ENCODE peak calls at places on chromosome 11, in eight cellular contexts. One of them, this sample, is unnamed.

GRCh38 chr11:9285850-9286587 is 20.9 kb upstream of the DENND5A start:
- DNase-seq in WERI-Rb-1: no peak
- DNase-seq in fibroblast of lung: no peak
- DNase-seq in psoas muscle: no peak
- DNase-seq in kidney: no peak
- DNase-seq in AG10803: no peak
- DNase-seq in A673: no peak
- DNase-seq in AG04450: no peak
- DNase-seq in this sample: no peak

GRCh38 chr11:60349990-60350389 is 22.9 kb downstream of the MS4A6E start:
- DNase-seq in A673: no peak
- DNase-seq in kidney: no peak
- DNase-seq in fibroblast of lung: no peak
- DNase-seq in psoas muscle: no peak
- DNase-seq in AG04450: no peak
- DNase-seq in AG10803: no peak
- DNase-seq in WERI-Rb-1: no peak
- DNase-seq in this sample: no peak

GRCh38 chr11:70029115-70029830 is 48.8 kb upstream of the ANO1 start:
- DNase-seq in kidney: no peak
- DNase-seq in WERI-Rb-1: no peak
- DNase-seq in psoas muscle: no peak
- DNase-seq in fibroblast of lung: no peak
- DNase-seq in A673: no peak
- DNase-seq in AG10803: no peak
- DNase-seq in AG04450: no peak
- DNase-seq in this sample: no peak

GRCh38 chr11:57460756-57461749 is 725 bp downstream of the RTN4RL2 start:
- DNase-seq in AG04450: no peak
- DNase-seq in psoas muscle: no peak
- DNase-seq in kidney: peak
- DNase-seq in AG10803: no peak
- DNase-seq in A673: no peak
- DNase-seq in WERI-Rb-1: no peak
- DNase-seq in fibroblast of lung: no peak
- DNase-seq in this sample: no peak

GRCh38 chr11:128928400-128928799 is 14.3 kb downstream of the TP53AIP1 start:
- DNase-seq in A673: no peak
- DNase-seq in AG10803: no peak
- DNase-seq in fibroblast of lung: no peak
- DNase-seq in WERI-Rb-1: no peak
- DNase-seq in psoas muscle: no peak
- DNase-seq in kidney: no peak
- DNase-seq in AG04450: no peak
- DNase-seq in this sample: no peak

GRCh38 chr11:102360681-102361080 is 13.7 kb downstream of the BIRC2 start:
- DNase-seq in A673: no peak
- DNase-seq in kidney: no peak
- DNase-seq in AG10803: no peak
- DNase-seq in psoas muscle: no peak
- DNase-seq in WERI-Rb-1: no peak
- DNase-seq in AG04450: no peak
- DNase-seq in fibroblast of lung: no peak
- DNase-seq in this sample: no peak

GRCh38 chr11:106187860-106188456 is 110.5 kb downstream of the AASDHPPT start:
- DNase-seq in WERI-Rb-1: no peak
- DNase-seq in AG04450: no peak
- DNase-seq in A673: no peak
- DNase-seq in kidney: no peak
- DNase-seq in AG10803: no peak
- DNase-seq in psoas muscle: no peak
- DNase-seq in fibroblast of lung: no peak
- DNase-seq in this sample: no peak

GRCh38 chr11:46006418-46007070 is 84.1 kb downstream of the LARGE2 start:
- DNase-seq in AG04450: peak
- DNase-seq in psoas muscle: no peak
- DNase-seq in A673: peak
- DNase-seq in fibroblast of lung: peak
- DNase-seq in WERI-Rb-1: peak
- DNase-seq in kidney: no peak
- DNase-seq in AG10803: peak
- DNase-seq in this sample: peak

GRCh38 chr11:60370811-60371297 is 7.5 kb upstream of the MS4A7 start:
- DNase-seq in kidney: no peak
- DNase-seq in AG04450: no peak
- DNase-seq in fibroblast of lung: no peak
- DNase-seq in psoas muscle: no peak
- DNase-seq in A673: no peak
- DNase-seq in AG10803: no peak
- DNase-seq in WERI-Rb-1: no peak
- DNase-seq in this sample: peak

GRCh38 chr11:103671143-103671651 is 365.2 kb upstream of the DDI1 start:
- DNase-seq in AG10803: no peak
- DNase-seq in kidney: no peak
- DNase-seq in A673: no peak
- DNase-seq in psoas muscle: no peak
- DNase-seq in fibroblast of lung: no peak
- DNase-seq in WERI-Rb-1: no peak
- DNase-seq in AG04450: no peak
- DNase-seq in this sample: no peak

GRCh38 chr11:116257871-116258270 is 514.9 kb downstream of the BUD13 start:
- DNase-seq in fibroblast of lung: no peak
- DNase-seq in AG04450: no peak
- DNase-seq in A673: no peak
- DNase-seq in kidney: no peak
- DNase-seq in AG10803: no peak
- DNase-seq in WERI-Rb-1: no peak
- DNase-seq in psoas muscle: no peak
- DNase-seq in this sample: no peak

GRCh38 chr11:113385749-113386148 is 1.8 kb upstream of the ANKK1 start:
- DNase-seq in kidney: no peak
- DNase-seq in fibroblast of lung: no peak
- DNase-seq in psoas muscle: no peak
- DNase-seq in WERI-Rb-1: no peak
- DNase-seq in AG10803: no peak
- DNase-seq in AG04450: no peak
- DNase-seq in A673: no peak
- DNase-seq in this sample: no peak

GRCh38 chr11:124669193-124669592 is 4.3 kb downstream of the SIAE start:
- DNase-seq in fibroblast of lung: peak
- DNase-seq in AG10803: peak
- DNase-seq in kidney: no peak
- DNase-seq in AG04450: no peak
- DNase-seq in psoas muscle: no peak
- DNase-seq in A673: peak
- DNase-seq in WERI-Rb-1: peak
- DNase-seq in this sample: peak

GRCh38 chr11:16993495-16993894 is 20.7 kb downstream of the PLEKHA7 start:
- DNase-seq in psoas muscle: no peak
- DNase-seq in AG04450: no peak
- DNase-seq in AG10803: no peak
- DNase-seq in A673: no peak
- DNase-seq in fibroblast of lung: no peak
- DNase-seq in kidney: no peak
- DNase-seq in WERI-Rb-1: no peak
- DNase-seq in this sample: no peak

GRCh38 chr11:88115828-88116410 is 59.3 kb downstream of the RAB38 start:
- DNase-seq in AG10803: no peak
- DNase-seq in WERI-Rb-1: no peak
- DNase-seq in A673: no peak
- DNase-seq in psoas muscle: no peak
- DNase-seq in kidney: no peak
- DNase-seq in AG04450: no peak
- DNase-seq in fibroblast of lung: no peak
- DNase-seq in this sample: no peak

GRCh38 chr11:96154802-96155520 is 188.0 kb downstream of the MAML2 start:
- DNase-seq in AG04450: no peak
- DNase-seq in fibroblast of lung: peak
- DNase-seq in WERI-Rb-1: no peak
- DNase-seq in A673: no peak
- DNase-seq in kidney: no peak
- DNase-seq in AG10803: peak
- DNase-seq in psoas muscle: no peak
- DNase-seq in this sample: peak

GRCh38 chr11:128610765-128611617 is 23.6 kb upstream of the ETS1 start:
- DNase-seq in WERI-Rb-1: no peak
- DNase-seq in AG04450: no peak
- DNase-seq in psoas muscle: no peak
- DNase-seq in kidney: no peak
- DNase-seq in AG10803: no peak
- DNase-seq in A673: no peak
- DNase-seq in fibroblast of lung: no peak
- DNase-seq in this sample: no peak

GRCh38 chr11:122556605-122557004 is 98.9 kb upstream of the UBASH3B start:
- DNase-seq in AG10803: peak
- DNase-seq in A673: peak
- DNase-seq in kidney: no peak
- DNase-seq in fibroblast of lung: peak
- DNase-seq in psoas muscle: peak
- DNase-seq in AG04450: no peak
- DNase-seq in WERI-Rb-1: no peak
- DNase-seq in this sample: peak

DNA sequence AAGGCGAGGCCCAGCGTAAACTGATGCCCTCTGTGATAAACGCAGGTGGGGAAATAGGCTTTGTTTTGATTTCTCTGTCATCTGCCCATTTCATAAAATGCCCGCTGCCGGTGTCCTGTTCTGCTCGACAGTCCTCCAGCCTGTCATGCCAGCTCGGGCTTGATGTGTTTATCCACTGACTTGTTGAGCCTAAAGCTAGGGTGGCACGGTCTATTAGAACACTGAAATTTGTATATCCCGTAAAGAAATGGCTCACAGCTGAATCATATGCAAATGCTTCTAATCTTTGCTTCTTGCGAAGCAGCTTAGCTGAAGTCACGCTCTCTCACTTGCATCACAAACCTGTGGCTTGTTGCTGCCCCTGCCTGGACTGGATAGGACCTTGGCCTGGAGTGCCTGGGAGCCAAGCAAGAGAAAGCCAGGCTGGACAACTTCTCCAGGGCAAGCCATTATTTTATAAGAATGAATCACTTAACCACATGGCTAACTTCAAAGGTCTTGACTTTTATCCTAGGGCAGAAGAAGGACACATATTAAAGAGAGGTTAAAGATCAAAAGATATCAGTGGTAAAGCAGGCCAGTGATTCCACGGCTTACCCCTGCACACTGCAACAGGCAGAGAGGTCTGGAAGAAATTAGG is 33.1 kb downstream of the EHF start:
- DNase-seq in psoas muscle: peak
- DNase-seq in WERI-Rb-1: peak
- DNase-seq in kidney: peak
- DNase-seq in A673: peak
- DNase-seq in fibroblast of lung: peak
- DNase-seq in AG10803: peak
- DNase-seq in AG04450: peak
- DNase-seq in this sample: peak
- TF ChIP-seq CTCF in psoas muscle: no peak
- TF ChIP-seq CTCF in WERI-Rb-1: peak
- TF ChIP-seq CTCF in kidney: no peak
- TF ChIP-seq CTCF in A673: no peak
- TF ChIP-seq CTCF in fibroblast of lung: no peak
- TF ChIP-seq CTCF in AG10803: peak
- TF ChIP-seq CTCF in AG04450: peak
- TF ChIP-seq CTCF in this sample: peak

DNA sequence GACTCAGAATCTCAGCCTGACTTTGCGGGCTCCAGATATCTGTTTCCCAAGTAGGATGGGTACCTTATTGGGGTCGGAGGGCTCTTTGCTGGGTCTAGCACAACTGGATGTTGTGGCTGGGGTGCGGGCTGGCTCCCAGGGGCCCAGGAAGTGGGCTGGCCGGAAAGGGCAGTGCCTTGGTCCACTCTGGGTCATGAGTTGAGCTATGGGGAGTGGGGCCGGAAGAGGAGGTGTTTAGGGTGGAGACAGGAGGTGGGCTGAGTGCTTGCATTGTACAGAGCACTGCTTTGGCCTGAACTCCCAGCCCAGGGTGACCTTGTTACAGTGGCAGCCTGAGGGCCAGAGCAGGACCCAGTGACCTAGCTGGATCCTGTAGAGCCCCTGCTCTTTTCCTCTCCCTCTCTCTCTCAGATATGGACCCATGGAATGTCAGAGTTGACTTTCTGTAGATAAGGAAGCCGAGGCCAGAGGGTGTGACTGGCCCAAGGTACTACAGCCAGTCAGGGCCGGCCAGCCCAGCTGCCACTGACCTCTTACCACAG is 13.2 kb downstream of the PHLDB1 start:
- DNase-seq in kidney: peak
- DNase-seq in psoas muscle: no peak
- DNase-seq in AG10803: no peak
- DNase-seq in WERI-Rb-1: no peak
- DNase-seq in A673: no peak
- DNase-seq in fibroblast of lung: no peak
- DNase-seq in AG04450: no peak
- DNase-seq in this sample: no peak
- H3K4me3 ChIP-seq in kidney: peak
- H3K4me3 ChIP-seq in psoas muscle: peak
- H3K4me3 ChIP-seq in AG10803: peak
- H3K4me3 ChIP-seq in WERI-Rb-1: peak
- H3K4me3 ChIP-seq in A673: peak
- H3K4me3 ChIP-seq in fibroblast of lung: peak
- H3K4me3 ChIP-seq in AG04450: peak
- H3K4me3 ChIP-seq in this sample: peak

GRCh38 chr11:59144579-59145345 is 2.1 kb downstream of the FAM111A start:
- DNase-seq in psoas muscle: peak
- DNase-seq in kidney: peak
- DNase-seq in WERI-Rb-1: no peak
- DNase-seq in AG10803: peak
- DNase-seq in fibroblast of lung: peak
- DNase-seq in AG04450: peak
- DNase-seq in A673: peak
- DNase-seq in this sample: peak
- TF ChIP-seq CTCF in psoas muscle: no peak
- TF ChIP-seq CTCF in kidney: no peak
- TF ChIP-seq CTCF in WERI-Rb-1: no peak
- TF ChIP-seq CTCF in AG10803: peak
- TF ChIP-seq CTCF in fibroblast of lung: no peak
- TF ChIP-seq CTCF in AG04450: no peak
- TF ChIP-seq CTCF in A673: peak
- TF ChIP-seq CTCF in this sample: no peak

DNA sequence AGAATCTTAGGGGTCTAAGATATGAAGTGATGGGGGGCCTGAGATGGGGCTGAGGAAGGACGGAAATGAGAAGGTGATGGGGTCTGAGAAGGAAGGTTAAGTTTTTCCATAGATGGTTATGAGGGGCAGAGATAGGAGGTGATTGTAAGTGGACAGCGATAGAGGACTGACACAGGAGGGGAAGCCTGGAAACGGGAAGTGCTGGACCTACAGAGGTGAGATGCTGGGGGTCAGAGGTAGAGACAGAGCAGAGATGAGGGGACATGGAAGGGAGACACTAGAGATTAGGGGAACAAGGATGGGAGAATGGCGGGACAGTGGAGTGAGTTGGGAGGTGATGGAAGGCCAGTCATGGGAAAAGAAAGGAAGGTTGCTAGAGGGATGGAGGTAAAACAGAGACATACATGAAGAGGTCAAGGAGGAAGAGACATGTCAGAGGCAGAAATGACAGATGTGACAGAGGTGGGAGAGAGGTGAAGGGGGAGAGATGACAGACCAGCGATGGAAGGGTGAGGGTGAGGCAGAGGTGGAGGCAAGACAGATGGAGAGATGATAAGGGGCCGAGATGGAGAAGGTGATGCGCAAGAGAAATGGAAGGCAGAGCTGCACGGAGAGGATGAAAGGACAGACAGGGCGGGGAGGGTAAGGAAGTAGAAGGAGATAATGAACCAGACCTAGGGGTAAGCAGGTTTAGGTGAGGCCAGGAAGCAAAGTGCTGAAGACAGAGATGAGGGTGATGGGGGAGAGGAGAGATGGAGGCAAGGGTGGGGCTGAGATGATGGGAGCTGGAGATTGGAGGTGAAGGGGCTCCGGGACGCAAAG is 50.8 kb downstream of the SLC22A12 start:
- DNase-seq in psoas muscle: no peak
- DNase-seq in AG04450: no peak
- DNase-seq in WERI-Rb-1: no peak
- DNase-seq in A673: no peak
- DNase-seq in kidney: no peak
- DNase-seq in fibroblast of lung: no peak
- DNase-seq in AG10803: no peak
- DNase-seq in this sample: no peak
- H3K4me3 ChIP-seq in psoas muscle: no peak
- H3K4me3 ChIP-seq in AG04450: no peak
- H3K4me3 ChIP-seq in WERI-Rb-1: peak
- H3K4me3 ChIP-seq in A673: peak
- H3K4me3 ChIP-seq in kidney: no peak
- H3K4me3 ChIP-seq in fibroblast of lung: no peak
- H3K4me3 ChIP-seq in AG10803: no peak
- H3K4me3 ChIP-seq in this sample: no peak